ENCODE peak calls at places on chromosome 19, in five cellular contexts. S is AG09309, Y is fibroblast of lung, G is GM06990, I is testis. K is an unnamed sample.

GRCh38 chr19:681029-681626 is 4.9 kb downstream of the FSTL3 start:
- DNase-seq in Y (no peak), G (peak), I (peak), S (peak), K (no peak)

GRCh38 chr19:5048727-5049553 is 80.0 kb downstream of the KDM4B start:
- DNase-seq in S (no peak), Y (peak), I (no peak), G (no peak), K (no peak)

GRCh38 chr19:46351241-46352041 is 4.6 kb downstream of the PPP5C start:
- DNase-seq in S (no peak), I (no peak), G (no peak), Y (peak), K (no peak)

GRCh38 chr19:23597661-23598060 is 89.4 kb downstream of the ZNF675 start:
- DNase-seq in G (no peak), Y (no peak), I (no peak), S (no peak), K (no peak)

GRCh38 chr19:47107201-47107952 is 6.2 kb downstream of the ZC3H4 start:
- DNase-seq in S (no peak), I (no peak), Y (no peak), G (no peak), K (no peak)

GRCh38 chr19:55452381-55453325 is 8.8 kb downstream of the ISOC2 start:
- DNase-seq in I (peak), Y (peak), S (no peak), G (peak), K (peak)

GRCh38 chr19:2424686-2425621 is 2.4 kb downstream of the TIMM13 start:
- DNase-seq in G (no peak), I (peak), Y (peak), S (peak), K (peak)

GRCh38 chr19:6023085-6023682 is 45.2 kb upstream of the RANBP3 start:
- DNase-seq in S (no peak), Y (peak), I (peak), G (no peak), K (no peak)

GRCh38 chr19:1102407-1103106 is 1.2 kb upstream of the GPX4 start:
- DNase-seq in Y (peak), G (peak), I (no peak), S (peak), K (peak)

GRCh38 chr19:46890423-46891170 is 29.8 kb downstream of the ARHGAP35 start:
- DNase-seq in S (peak), G (no peak), Y (peak), I (no peak), K (peak)

GRCh38 chr19:47492571-47493377 is 8.8 kb upstream of the KPTN start:
- DNase-seq in G (no peak), I (no peak), Y (no peak), S (no peak), K (no peak)

GRCh38 chr19:2478756-2479555 is 3.0 kb downstream of the GADD45B start:
- DNase-seq in G (peak), I (peak), S (no peak), Y (peak), K (no peak)

GRCh38 chr19:33690461-33691427 is 69.0 kb downstream of the CHST8 start:
- DNase-seq in Y (no peak), I (no peak), S (no peak), G (no peak), K (no peak)

GRCh38 chr19:38433268-38433733 is at the start of gene RYR1:
- DNase-seq in S (no peak), Y (peak), I (peak), G (peak), K (no peak)

GRCh38 chr19:35342430-35342829 is 5.3 kb upstream of the FFAR1 start:
- DNase-seq in I (no peak), S (no peak), Y (no peak), G (no peak), K (no peak)
- H3K4me3 ChIP-seq in I (no peak), S (no peak), Y (no peak), G (no peak), K (no peak)

GRCh38 chr19:40144151-40144550 is 47.1 kb upstream of the MAP3K10 start:
- DNase-seq in I (no peak), Y (no peak), G (no peak), S (no peak), K (no peak)
- H3K4me3 ChIP-seq in I (no peak), Y (no peak), G (peak), S (no peak), K (no peak)

GRCh38 chr19:18428173-18428836 is 9.1 kb downstream of the SSBP4 start:
- DNase-seq in G (no peak), Y (no peak), S (no peak), I (no peak), K (no peak)
- H3K4me3 ChIP-seq in G (peak), Y (no peak), S (no peak), I (peak), K (no peak)

GRCh38 chr19:15200575-15201364 is at the start of gene NOTCH3:
- DNase-seq in S (no peak), Y (no peak), G (no peak), I (no peak), K (no peak)

GRCh38 chr19:15198006-15198356 is 2.8 kb downstream of the NOTCH3 start:
- DNase-seq in G (no peak), I (no peak), S (no peak), Y (no peak), K (no peak)

GRCh38 chr19:15199652-15200574 is 882 bp downstream of the NOTCH3 start:
- DNase-seq in Y (peak), G (no peak), S (no peak), I (peak), K (no peak)

GRCh38 chr19:15197275-15198005 is 3.4 kb downstream of the NOTCH3 start:
- DNase-seq in I (no peak), S (no peak), G (no peak), Y (no peak), K (no peak)

GRCh38 chr19:15199219-15199651 is 1.6 kb downstream of the NOTCH3 start:
- DNase-seq in S (no peak), I (no peak), Y (no peak), G (no peak), K (no peak)
- H3K4me3 ChIP-seq in S (peak), I (no peak), Y (peak), G (no peak), K (peak)

DNA sequence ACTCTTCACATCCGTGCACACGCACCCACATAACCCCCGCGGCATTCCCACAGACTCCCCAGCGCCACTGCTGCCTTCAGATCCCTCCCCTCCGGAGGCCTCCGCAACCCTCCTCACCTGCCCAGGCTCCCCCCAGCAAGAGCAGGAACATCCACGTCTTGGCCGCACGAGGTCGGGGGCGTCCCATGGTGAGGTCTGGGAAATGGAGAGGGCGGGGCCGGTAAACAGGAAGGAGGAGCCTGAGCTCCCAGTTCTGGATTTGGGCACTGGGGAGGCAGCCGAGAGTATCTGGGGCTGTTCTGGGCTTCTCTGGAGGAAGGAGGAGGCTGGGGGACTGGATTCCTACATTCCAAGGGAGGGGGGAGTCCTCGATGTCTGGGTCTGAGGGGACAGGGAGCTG is 423 bp downstream of the KLK8 start:
- DNase-seq in I (no peak), Y (no peak), G (no peak), S (no peak), K (no peak)
- H3K4me3 ChIP-seq in I (no peak), Y (no peak), G (no peak), S (no peak), K (no peak)

GRCh38 chr19:13839938-13840750 is 36.8 kb upstream of the NANOS3 start:
- DNase-seq in S (no peak), G (no peak), I (no peak), Y (peak), K (no peak)
- H3K4me3 ChIP-seq in S (peak), G (peak), I (peak), Y (peak), K (peak)

DNA sequence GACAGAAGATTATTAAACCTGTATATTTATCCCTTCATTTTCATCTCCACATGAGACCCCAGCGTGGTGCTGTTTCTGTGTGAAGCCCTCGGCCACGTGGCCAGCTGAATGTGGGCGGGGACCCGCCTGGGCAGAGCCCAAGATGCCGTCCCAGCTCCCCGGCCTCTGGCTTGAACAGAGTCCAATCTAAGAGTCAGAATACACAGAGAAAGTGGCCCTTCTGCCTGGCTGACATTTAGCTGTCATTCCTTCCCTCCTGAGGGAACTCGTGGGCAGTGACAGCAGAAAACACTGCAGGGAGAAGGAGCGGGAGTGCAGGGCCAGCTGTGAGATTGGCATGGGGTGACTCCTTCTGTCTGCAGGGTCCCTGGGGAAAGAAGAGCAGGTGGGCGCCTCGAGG is 35.0 kb upstream of the UQCRFS1 start:
- DNase-seq in S (no peak), I (no peak), G (no peak), Y (no peak), K (no peak)
- H3K4me3 ChIP-seq in S (no peak), I (no peak), G (no peak), Y (no peak), K (no peak)

DNA sequence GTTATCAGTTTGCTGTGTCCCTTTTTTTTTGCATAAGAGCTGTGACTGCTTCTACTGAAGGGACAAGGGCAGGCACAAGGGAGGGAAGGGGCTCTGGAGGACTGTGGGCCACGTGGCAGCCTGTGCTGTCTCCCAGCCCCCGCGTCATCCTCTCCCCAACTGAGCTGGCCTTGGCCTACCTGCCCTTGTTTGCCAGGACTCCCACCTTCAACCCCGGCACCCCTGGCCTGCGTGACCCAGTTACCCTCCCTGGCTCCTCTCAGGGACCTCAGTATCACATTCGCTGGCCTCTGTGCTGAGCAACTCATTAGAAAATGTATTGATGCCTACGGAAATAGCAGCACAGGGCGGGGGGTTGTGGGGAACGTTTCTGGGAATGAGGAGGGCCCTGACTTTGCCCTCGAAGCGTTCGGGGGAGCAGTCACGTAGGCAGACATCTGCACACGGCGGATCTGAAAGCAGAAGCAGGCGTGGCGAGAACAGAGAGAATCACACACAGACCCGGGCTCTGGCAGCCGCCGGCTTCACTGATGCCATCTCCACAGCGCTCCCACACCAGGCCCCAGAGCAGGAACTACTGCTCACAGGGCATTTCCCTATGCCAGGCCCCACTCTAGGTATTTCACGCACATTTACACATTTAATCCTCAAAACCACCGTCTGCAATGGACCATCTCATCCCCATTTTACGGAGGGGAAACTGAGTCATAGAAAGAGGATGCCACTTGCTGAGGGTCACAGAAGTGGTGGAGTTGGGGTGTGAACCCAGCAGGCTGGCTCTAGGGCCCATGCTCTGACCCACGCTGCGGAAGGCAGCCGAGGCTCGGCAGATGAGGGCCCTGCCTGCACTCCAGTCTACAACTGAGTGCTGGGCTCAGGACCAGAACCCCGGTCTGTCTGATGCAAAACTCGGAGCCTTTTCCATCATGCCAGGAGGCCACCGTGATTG is 5.7 kb upstream of the ATF5 start:
- DNase-seq in Y (no peak), S (no peak), G (no peak), I (no peak), K (no peak)
- H3K4me3 ChIP-seq in Y (no peak), S (no peak), G (no peak), I (no peak), K (no peak)

K was measured in AG04450.